ENCODE peak calls at places on chromosomes 2 and 18, in six cellular contexts. T, X, L, U, S and A are unnamed samples.

GRCh38 chr2:204468689-204469429 is 76.4 kb upstream of the PARD3B start:
- DNase-seq in T (no peak), X (no peak), L (no peak), U (no peak), S (no peak), A (no peak)

GRCh38 chr2:12168354-12169059 is 422.1 kb downstream of the LPIN1 start:
- DNase-seq in T (no peak), X (no peak), L (no peak), U (no peak), S (no peak), A (no peak)

GRCh38 chr2:241540391-241540765 is 18.2 kb upstream of the BOK start:
- DNase-seq in T (no peak), X (no peak), L (no peak), U (no peak), S (no peak), A (no peak)

GRCh38 chr2:159574246-159574645 is 42.1 kb downstream of the BAZ2B start:
- DNase-seq in T (no peak), X (no peak), L (no peak), U (no peak), S (no peak), A (no peak)

GRCh38 chr18:47932603-47933002 is 2.1 kb upstream of the SMAD2 start:
- DNase-seq in T (no peak), X (no peak), L (peak; percentile 63), U (no peak), S (no peak), A (no peak)

GRCh38 chr18:40875101-40875500 is 1079.9 kb upstream of the PIK3C3 start:
- DNase-seq in T (no peak), X (no peak), L (no peak), U (no peak), S (no peak), A (no peak)

GRCh38 chr18:43563780-43564179 is 286.5 kb upstream of the SYT4 start:
- DNase-seq in T (no peak), X (no peak), L (peak; percentile 24), U (no peak), S (peak; percentile 48), A (no peak)

GRCh38 chr2:74499940-74500577 is 656 bp upstream of the LBX2 start:
- DNase-seq in T (no peak), X (no peak), L (no peak), U (no peak), S (no peak), A (no peak)

GRCh38 chr18:32911660-32912284 is 138.9 kb upstream of the KLHL14 start:
- DNase-seq in T (no peak), X (no peak), L (no peak), U (no peak), S (no peak), A (no peak)

GRCh38 chr2:191582355-191582754 is 95.6 kb upstream of the NABP1 start:
- DNase-seq in T (no peak), X (no peak), L (peak; percentile 81), U (no peak), S (no peak), A (peak; percentile 15)

GRCh38 chr2:101630224-101630949 is 67.1 kb upstream of the MAP4K4 start:
- DNase-seq in T (no peak), X (no peak), L (peak; percentile 11), U (no peak), S (no peak), A (no peak)

GRCh38 chr2:1049691-1050090 is 99.0 kb downstream of the SNTG2 start:
- DNase-seq in T (no peak), X (no peak), L (no peak), U (no peak), S (no peak), A (no peak)

GRCh38 chr2:240452471-240453256 is 17.2 kb downstream of the GPC1 start:
- DNase-seq in T (no peak), X (peak; percentile 86), L (peak; percentile 53), U (peak; percentile 89), S (peak; percentile 11), A (peak; percentile 84)

GRCh38 chr2:31401580-31401979 is 13.0 kb downstream of the XDH start:
- DNase-seq in T (no peak), X (no peak), L (peak; percentile 95), U (no peak), S (peak; percentile 48), A (peak; percentile 68)

GRCh38 chr2:118014492-118014824 is 588 bp upstream of the CCDC93 start:
- DNase-seq in T (no peak), X (no peak), L (no peak), U (peak; percentile 17), S (no peak), A (no peak)

GRCh38 chr2:149027602-149028250 is 10.8 kb upstream of the LYPD6B start:
- DNase-seq in T (no peak), X (no peak), L (no peak), U (no peak), S (no peak), A (no peak)

GRCh38 chr2:8680931-8681760 is 710 bp upstream of the ID2 start:
- DNase-seq in T (no peak), X (peak; percentile 69), L (peak; percentile 80), U (peak; percentile 57), S (peak; percentile 62), A (no peak)

GRCh38 chr2:207133862-207134519 is 31.8 kb downstream of the KLF7 start:
- DNase-seq in T (no peak), X (peak; percentile 73), L (peak; percentile 39), U (no peak), S (peak; percentile 86), A (peak; percentile 42)

GRCh38 chr2:20516646-20517341 is 69.9 kb downstream of the RHOB start:
- DNase-seq in T (no peak), X (peak; percentile 26), L (no peak), U (no peak), S (peak; percentile 62), A (no peak)

GRCh38 chr2:219228026-219228744 is 1.3 kb downstream of the ATG9A start:
- DNase-seq in T (no peak), X (no peak), L (no peak), U (peak; percentile 24), S (no peak), A (no peak)

GRCh38 chr2:219230201-219230540 is 565 bp downstream of the ANKZF1 start:
- DNase-seq in T (no peak), X (no peak), L (no peak), U (peak; percentile 36), S (no peak), A (peak; percentile 49)

GRCh38 chr2:219225350-219225749 is 4.1 kb downstream of the ATG9A start:
- DNase-seq in T (no peak), X (no peak), L (no peak), U (no peak), S (no peak), A (no peak)

GRCh38 chr2:219228745-219229374 is 576 bp downstream of the ATG9A start:
- DNase-seq in T (no peak), X (peak; percentile 80), L (no peak), U (peak; percentile 66), S (no peak), A (no peak)

GRCh38 chr2:219229375-219230200 is at the start of the genes ANKZF1 and ATG9A:
- DNase-seq in T (peak; percentile 96), X (peak; percentile 97), L (peak; percentile 99), U (peak; percentile 95), S (peak; percentile 100), A (peak; percentile 98)
- TF ChIP-seq POLR2A in T (peak; percentile 84), X (peak; percentile 79), L (peak; percentile 53), U (peak; percentile 86), S (peak; percentile 85), A (peak; percentile 65)

DNA sequence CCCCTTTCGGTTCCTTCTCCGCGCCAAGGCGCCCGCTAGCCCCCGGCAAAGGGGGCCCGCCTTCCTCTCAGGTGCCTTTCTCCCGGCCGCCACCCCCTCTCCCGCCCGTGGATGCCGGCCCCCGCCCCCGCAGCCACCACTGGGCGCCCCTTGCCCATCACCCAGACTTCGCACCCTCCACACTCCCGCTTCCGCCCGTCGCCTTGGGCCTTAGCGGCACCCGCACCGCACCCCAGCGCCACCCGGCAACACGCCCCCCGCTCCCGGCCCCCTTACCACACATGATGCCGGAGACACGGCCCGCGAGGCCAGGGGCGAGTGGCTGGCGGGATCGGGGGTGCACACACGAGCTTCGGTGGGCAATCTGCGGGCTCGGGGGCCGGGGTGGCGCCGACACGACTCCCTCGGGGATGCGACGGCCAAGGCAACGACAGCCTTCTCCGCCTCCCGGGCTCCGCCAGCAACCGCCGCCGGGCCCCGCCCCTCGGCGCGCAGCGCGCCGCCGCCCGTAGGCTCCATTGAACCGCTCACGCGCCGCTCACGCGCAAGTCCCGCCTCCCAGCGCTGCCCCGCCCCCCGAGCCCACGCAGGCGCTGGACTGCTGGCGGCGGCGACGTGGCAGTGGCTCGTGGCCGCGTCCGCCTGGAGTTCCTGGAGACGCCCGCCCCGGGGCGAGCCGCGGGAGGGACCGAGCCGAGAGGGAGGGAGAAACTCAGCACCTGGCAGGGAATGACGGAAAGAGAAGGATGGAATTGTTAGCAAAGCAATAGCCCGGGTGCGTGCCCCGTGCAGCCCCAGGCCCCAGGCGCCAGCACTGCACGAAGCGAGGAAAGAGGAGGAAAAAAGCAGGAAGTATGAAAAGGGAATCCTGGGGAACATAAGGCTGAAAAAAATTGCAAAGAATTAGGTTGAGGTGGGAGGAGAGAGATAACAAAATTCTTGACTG is at the start of gene GFPT1:
- DNase-seq in T (peak; percentile 64), X (peak; percentile 95), L (peak; percentile 95), U (peak; percentile 94), S (peak; percentile 97), A (peak; percentile 87)
- TF ChIP-seq POLR2A in T (peak; percentile 74), X (peak; percentile 77), L (peak; percentile 81), U (peak; percentile 94), S (peak; percentile 52), A (peak; percentile 85)

GRCh38 chr2:189661148-189661956 is at the start of gene ASNSD1:
- DNase-seq in T (peak; percentile 91), X (peak; percentile 99), L (peak; percentile 99), U (peak; percentile 97), S (peak; percentile 100), A (peak; percentile 94)
- TF ChIP-seq POLR2A in T (peak; percentile 59), X (peak; percentile 87), L (peak; percentile 95), U (peak; percentile 92), S (peak; percentile 96), A (peak; percentile 95)

DNA sequence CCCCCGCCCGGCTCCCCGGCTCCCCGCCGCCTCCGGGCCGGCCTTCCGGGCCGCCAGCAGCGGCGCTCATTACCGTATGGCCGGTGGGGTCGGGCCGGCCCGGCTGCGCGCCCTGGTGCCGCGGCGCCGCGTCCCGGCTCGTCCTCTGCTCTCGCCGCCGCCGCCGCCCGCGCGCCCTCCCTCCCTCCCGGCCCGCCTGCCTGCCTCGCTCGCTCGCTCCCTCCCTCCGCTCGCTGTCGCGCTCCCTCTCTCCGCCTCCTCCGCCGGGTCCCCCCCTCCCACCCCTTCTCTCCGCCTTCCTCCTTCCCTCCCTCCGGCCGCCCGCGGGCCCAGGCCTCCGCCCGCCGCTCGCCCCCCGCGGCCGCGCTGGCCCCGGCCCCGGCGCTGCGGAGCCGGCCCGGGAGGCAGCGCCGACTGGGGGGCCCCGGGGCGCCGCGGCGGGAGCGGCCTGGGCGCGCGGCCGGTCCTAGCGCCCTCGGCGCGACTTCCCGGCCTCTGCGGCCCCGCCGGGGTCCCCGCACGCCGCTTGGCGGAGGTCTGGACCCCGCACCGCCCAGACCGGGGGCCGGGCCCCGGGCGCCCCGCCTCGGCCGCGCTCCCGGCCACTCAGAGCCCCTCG is at the start of gene DNMT3A:
- DNase-seq in T (no peak), X (peak; percentile 83), L (peak; percentile 59), U (peak; percentile 79), S (peak; percentile 34), A (peak; percentile 73)
- TF ChIP-seq POLR2A in T (no peak), X (no peak), L (peak; percentile 36), U (no peak), S (no peak), A (peak; percentile 36)